ENCODE peak calls at places on chromosomes 5 and 9, in seven cellular contexts. S is fibroblast of lung, D is right cardiac atrium, X is spleen, Q is heart right ventricle, J is BJ, A is MM.1S. R is an unnamed sample. For H3K27me3, the result is how much of the 10 kb centered on the place peaks cover.

GRCh38 chr9:88645869-88646204 is 110.9 kb downstream of the NXNL2 start:
- DNase-seq in J (no peak), D (peak), X (no peak), Q (no peak), S (peak), A (no peak), R (no peak)

GRCh38 chr5:38546691-38547146 is 9.7 kb downstream of the LIFR start:
- DNase-seq in D (no peak), A (no peak), Q (no peak), X (no peak), J (no peak), S (no peak), R (no peak)

GRCh38 chr9:98231770-98232478 is 23.5 kb downstream of the TBC1D2 start:
- DNase-seq in J (no peak), X (no peak), D (no peak), A (no peak), S (peak), Q (no peak), R (no peak)

GRCh38 chr5:79236970-79237734 is 1.2 kb downstream of the JMY start:
- DNase-seq in Q (peak), A (peak), S (peak), X (peak), D (peak), J (no peak), R (peak)

GRCh38 chr9:114140850-114141249 is 14.5 kb upstream of the COL27A1 start:
- DNase-seq in S (no peak), Q (no peak), D (no peak), J (no peak), X (no peak), A (no peak), R (no peak)

GRCh38 chr9:125748511-125749099 is 1.4 kb downstream of the PBX3 start:
- DNase-seq in J (no peak), Q (peak), A (no peak), S (no peak), D (no peak), X (peak), R (peak)

GRCh38 chr9:88742483-88742882 is 207.5 kb downstream of the NXNL2 start:
- DNase-seq in Q (no peak), S (peak), J (peak), X (no peak), A (no peak), D (peak), R (no peak)

GRCh38 chr9:128702949-128703615 is 779 bp downstream of the PKN3 start:
- DNase-seq in A (no peak), S (no peak), D (peak), Q (peak), X (peak), J (no peak), R (peak)

GRCh38 chr5:76325876-76326491 is 77.1 kb upstream of the IQGAP2 start:
- DNase-seq in S (no peak), X (no peak), D (no peak), Q (no peak), J (no peak), A (peak), R (no peak)

GRCh38 chr5:14581891-14582796 is 552 bp downstream of the OTULINL start:
- DNase-seq in S (peak), X (peak), A (peak), Q (peak), J (no peak), D (peak), R (peak)

GRCh38 chr5:150158170-150158949 is 2.7 kb upstream of the PDGFRB start:
- DNase-seq in A (no peak), S (no peak), Q (peak), D (peak), X (no peak), J (no peak), R (no peak)

GRCh38 chr9:130770093-130770492 is 65.0 kb upstream of the ABL1 start:
- DNase-seq in S (no peak), J (no peak), A (no peak), X (no peak), D (no peak), Q (no peak), R (no peak)

GRCh38 chr5:53151713-53152458 is 42.3 kb upstream of the MOCS2 start:
- DNase-seq in D (peak), S (peak), X (no peak), A (no peak), Q (no peak), J (peak), R (peak)

GRCh38 chr9:130101963-130102362 is 48.3 kb downstream of the GPR107 start:
- DNase-seq in S (no peak), A (no peak), Q (no peak), J (no peak), D (no peak), X (no peak), R (no peak)

GRCh38 chr5:61409568-61409967 is 77.5 kb downstream of the ZSWIM6 start:
- DNase-seq in S (peak), A (no peak), D (no peak), X (no peak), J (peak), Q (no peak), R (peak)

GRCh38 chr5:181207214-181207959 is 2.4 kb upstream of the TRIM7 start:
- DNase-seq in Q (peak), J (peak), S (peak), D (peak), A (peak), X (peak), R (peak)

GRCh38 chr5:125487231-125487630 is 740.8 kb upstream of the ZNF608 start:
- DNase-seq in X (no peak), J (no peak), Q (no peak), S (no peak), A (no peak), D (no peak), R (no peak)

GRCh38 chr5:79567926-79568549 is 44.2 kb upstream of the TENT2 start:
- DNase-seq in S (peak), X (no peak), Q (no peak), D (no peak), J (no peak), A (no peak), R (no peak)

GRCh38 chr5:141858084-141858765 is 20.0 kb downstream of the PCDH1 start:
- DNase-seq in X (no peak), A (no peak), S (no peak), D (no peak), J (no peak), Q (no peak), R (peak)

GRCh38 chr5:99334936-99335335 is 406.1 kb upstream of the CHD1 start:
- DNase-seq in X (peak), Q (no peak), A (no peak), S (no peak), D (no peak), J (no peak), R (no peak)

GRCh38 chr5:55172051-55172899 is 702 bp downstream of the CDC20B start:
- DNase-seq in X (no peak), D (no peak), A (peak), J (no peak), Q (no peak), S (peak), R (peak)

GRCh38 chr5:38384396-38384795 is 126.0 kb downstream of the EGFLAM start:
- DNase-seq in D (no peak), Q (no peak), A (no peak), S (no peak), J (no peak), X (no peak), R (no peak)

GRCh38 chr5:181166812-181167733 is 19.7 kb downstream of the OR2V2 start:
- DNase-seq in D (no peak), Q (no peak), X (no peak), J (no peak), A (no peak), S (no peak), R (no peak)

GRCh38 chr5:41270423-41271251 is 57.3 kb upstream of the C6 start:
- DNase-seq in D (peak), S (peak), A (peak), J (peak), X (no peak), Q (no peak), R (peak)

GRCh38 chr5:143635146-143635752 is 176.7 kb upstream of the HMHB1 start:
- DNase-seq in A (no peak), D (peak), J (no peak), S (peak), Q (no peak), X (no peak), R (no peak)
- H3K27me3 ChIP-seq in A (under half), D (under half), J (under half), S (under half), Q (under half), X (under half), R (under half)

GRCh38 chr9:36748322-36748899 is 175.7 kb downstream of the MELK start:
- DNase-seq in A (peak), S (peak), D (peak), Q (peak), X (no peak), J (no peak), R (peak)
- H3K27me3 ChIP-seq in A (under half), S (under half), D (under half), Q (under half), X (under half), J (under half), R (under half)

GRCh38 chr5:129460951-129461815 is 1.1 kb downstream of the ADAMTS19 start:
- DNase-seq in X (peak), Q (peak), J (no peak), S (peak), D (peak), A (peak), R (peak)
- H3K27me3 ChIP-seq in X (under half), Q (under half), J (under half), S (under half), D (under half), A (under half), R (under half)

DNA sequence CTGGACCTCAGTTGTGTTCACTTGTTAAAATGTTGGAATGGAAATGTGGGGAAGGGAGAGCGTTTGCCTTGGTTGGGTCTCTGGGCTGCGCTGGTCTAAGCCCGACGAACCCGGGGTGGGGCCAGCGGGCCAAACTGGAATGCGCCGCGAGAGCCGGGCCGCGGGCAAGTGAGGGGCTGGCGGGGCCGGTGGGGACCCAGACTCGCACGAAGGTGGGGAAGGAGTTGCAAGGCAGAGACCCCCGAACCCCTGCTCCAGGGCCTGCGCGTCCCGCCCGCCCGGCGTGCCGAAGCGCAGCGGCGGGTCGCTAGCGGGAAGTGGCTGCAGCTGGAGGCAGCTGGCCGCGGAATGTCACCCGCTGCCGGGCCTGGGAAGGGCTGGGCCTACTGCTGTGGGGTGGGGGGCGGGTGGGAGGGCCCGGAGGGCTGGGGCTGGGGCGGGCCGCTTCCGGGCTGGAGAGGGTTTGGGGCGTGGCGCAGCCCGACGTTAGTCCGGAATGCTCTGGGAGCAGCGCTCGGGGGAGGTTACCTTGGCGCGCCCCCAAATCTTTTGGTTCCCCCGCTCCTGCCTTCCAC is 84.8 kb downstream of the DAB2IP start:
- DNase-seq in S (peak), X (peak), Q (peak), A (no peak), J (no peak), D (peak), R (peak)
- H3K27me3 ChIP-seq in S (under half), X (under half), Q (under half), A (under half), J (under half), D (under half), R (under half)